ENCODE peak calls at places on chromosome 4, in eight cellular contexts. A is fibroblast of the conjunctiva; N is AG09309; T is GF-D8; Z is progenitor cell of endocrine pancreas; D is kidney epithelial cell; C is activated CD4-positive, alpha-beta T cell treated with anti-CD3 and anti-CD28 coated beads, Interleukin-2, amount 50 U/mL, for 24 hours; H is colonic mucosa. S is an unnamed sample.
A peak's percentile ranks its signal among the peaks of the same experiment; 100 is the strongest.

GRCh38 chr4:48780867-48781219 is 764 bp upstream of the FRYL start:
- DNase-seq in Z (no peak), C (peak; percentile 25), H (peak; percentile 71), D (no peak), A (peak; percentile 18), N (no peak), T (peak; percentile 23), S (no peak)

GRCh38 chr4:158033416-158033863 is 139.4 kb downstream of the GASK1B start:
- DNase-seq in Z (no peak), T (no peak), D (no peak), A (no peak), C (no peak), H (no peak), N (no peak), S (no peak)

GRCh38 chr4:106114284-106114683 is 201.7 kb downstream of the TBCK start:
- DNase-seq in D (no peak), A (no peak), Z (no peak), H (no peak), N (no peak), T (no peak), C (no peak), S (no peak)

GRCh38 chr4:499563-499962 is 553 bp downstream of the PIGG start:
- DNase-seq in H (no peak), T (no peak), Z (no peak), N (no peak), A (no peak), D (no peak), C (no peak), S (no peak)

GRCh38 chr4:63105839-63106238 is 1303.4 kb downstream of the TECRL start:
- DNase-seq in T (no peak), Z (no peak), A (no peak), N (no peak), D (no peak), C (no peak), H (no peak), S (no peak)

GRCh38 chr4:165301833-165302232 is 25.6 kb upstream of the MSMO1 start:
- DNase-seq in D (no peak), C (no peak), H (no peak), A (no peak), Z (no peak), T (no peak), N (no peak), S (no peak)

GRCh38 chr4:5791654-5792053 is 80.7 kb downstream of the EVC start:
- DNase-seq in T (no peak), A (no peak), C (no peak), H (no peak), Z (no peak), D (no peak), N (no peak), S (no peak)

GRCh38 chr4:150136036-150136435 is 57.8 kb downstream of the DCLK2 start:
- DNase-seq in Z (no peak), D (no peak), T (no peak), A (no peak), N (no peak), C (no peak), H (no peak), S (no peak)

GRCh38 chr4:184268574-184269160 is 51.0 kb upstream of the ENPP6 start:
- DNase-seq in N (no peak), T (no peak), A (no peak), Z (no peak), C (no peak), H (no peak), D (no peak), S (no peak)

GRCh38 chr4:118941149-118941548 is 52.5 kb downstream of the SYNPO2 start:
- DNase-seq in Z (no peak), N (no peak), T (no peak), A (no peak), C (no peak), D (no peak), H (no peak), S (no peak)

GRCh38 chr4:7513731-7514130 is 79.0 kb upstream of the PSAPL1 start:
- DNase-seq in A (no peak), C (no peak), H (no peak), Z (no peak), D (no peak), N (peak; percentile 27), T (no peak), S (no peak)

GRCh38 chr4:121454251-121454979 is 73.6 kb upstream of the QRFPR start:
- DNase-seq in D (no peak), C (no peak), A (no peak), Z (no peak), T (no peak), H (no peak), N (no peak), S (no peak)

GRCh38 chr4:155207534-155208257 is 740 bp upstream of the NPY2R start:
- DNase-seq in N (no peak), A (peak; percentile 4), H (peak; percentile 21), D (no peak), T (no peak), C (no peak), Z (peak; percentile 20), S (no peak)

GRCh38 chr4:139137745-139138144 is 39.3 kb downstream of the ELF2 start:
- DNase-seq in T (no peak), N (no peak), C (no peak), H (no peak), A (no peak), Z (no peak), D (no peak), S (no peak)

GRCh38 chr4:148052448-148052847 is 320.6 kb downstream of the ARHGAP10 start:
- DNase-seq in N (no peak), C (no peak), Z (no peak), D (no peak), H (no peak), T (peak; percentile 39), A (no peak), S (no peak)

GRCh38 chr4:77127837-77128621 is 29.0 kb upstream of the CCNG2 start:
- DNase-seq in T (no peak), A (no peak), H (no peak), C (no peak), Z (no peak), N (no peak), D (no peak), S (no peak)

GRCh38 chr4:26242451-26242850 is 78.4 kb upstream of the RBPJ start:
- DNase-seq in A (no peak), T (no peak), C (no peak), Z (no peak), D (no peak), N (no peak), H (no peak), S (no peak)

GRCh38 chr4:71564775-71565174 is 219.1 kb downstream of the GC start:
- DNase-seq in Z (no peak), A (no peak), T (no peak), N (no peak), C (no peak), D (no peak), H (no peak), S (no peak)

GRCh38 chr4:186074189-186074588 is 5.2 kb downstream of the TLR3 start:
- DNase-seq in Z (no peak), D (no peak), T (no peak), C (no peak), N (no peak), A (no peak), H (no peak), S (no peak)

GRCh38 chr4:14125375-14126129 is 498.0 kb upstream of the BOD1L1 start:
- DNase-seq in C (no peak), Z (no peak), H (no peak), A (no peak), D (no peak), N (no peak), T (peak; percentile 54), S (no peak)

GRCh38 chr4:112521123-112522116 is 5.4 kb upstream of the NEUROG2 start:
- DNase-seq in Z (no peak), C (no peak), H (no peak), N (no peak), D (no peak), T (no peak), A (no peak), S (no peak)

GRCh38 chr4:156976147-156976546 is 4.5 kb upstream of the PDGFC start:
- DNase-seq in N (no peak), C (no peak), H (no peak), A (peak; percentile 56), Z (no peak), T (no peak), D (peak; percentile 71), S (no peak)

GRCh38 chr4:106048250-106048931 is 153.1 kb downstream of the NPNT start:
- DNase-seq in T (no peak), C (no peak), N (peak; percentile 10), Z (no peak), D (no peak), H (no peak), A (peak; percentile 29), S (no peak)

GRCh38 chr4:187128971-187129370 is 405.3 kb upstream of the FAT1 start:
- DNase-seq in D (peak; percentile 38), N (peak; percentile 18), Z (no peak), C (no peak), T (no peak), H (no peak), A (no peak), S (peak; percentile 20)

GRCh38 chr4:38145741-38146140 is 185.5 kb downstream of the PTTG2 start:
- DNase-seq in D (no peak), C (no peak), T (no peak), A (no peak), H (no peak), Z (no peak), N (no peak), S (no peak)

GRCh38 chr4:42152507-42153504 is at the start of gene BEND4:
- DNase-seq in C (no peak), A (no peak), T (no peak), H (peak; percentile 26), D (no peak), Z (peak; percentile 19), N (no peak), S (no peak)

GRCh38 chr4:116357758-116358157 is 727.6 kb downstream of the TRAM1L1 start:
- DNase-seq in A (no peak), D (peak; percentile 1), C (no peak), N (no peak), T (peak; percentile 35), H (no peak), Z (no peak), S (no peak)

GRCh38 chr4:155304375-155304774 is 72.4 kb downstream of the MAP9 start:
- DNase-seq in A (no peak), T (no peak), H (peak; percentile 57), N (no peak), D (no peak), Z (no peak), C (no peak), S (no peak)

GRCh38 chr4:119731146-119731742 is 102.6 kb upstream of the PDE5A start:
- DNase-seq in C (no peak), T (no peak), H (no peak), D (no peak), A (no peak), N (no peak), Z (no peak), S (no peak)

GRCh38 chr4:7004331-7004730 is 38.8 kb upstream of the TADA2B start:
- DNase-seq in Z (no peak), D (no peak), T (no peak), N (peak; percentile 86), A (no peak), H (no peak), C (no peak), S (no peak)

GRCh38 chr4:43990968-43991367 is 457.6 kb downstream of the KCTD8 start:
- DNase-seq in Z (no peak), H (no peak), C (no peak), A (no peak), T (no peak), N (no peak), D (no peak), S (no peak)

GRCh38 chr4:174522183-174523002 is at the start of gene HPGD:
- DNase-seq in C (peak; percentile 22), T (no peak), Z (peak; percentile 40), A (no peak), N (no peak), H (peak; percentile 78), D (no peak), S (no peak)

GRCh38 chr4:8595237-8596087 is 2.9 kb downstream of the CPZ start:
- DNase-seq in C (no peak), N (no peak), H (no peak), D (no peak), Z (no peak), A (no peak), T (no peak), S (no peak)

S was measured in skeletal muscle cell.